ENCODE peak calls at places on chromosome 17, in nine cellular contexts. One of them, this sample, is unnamed.

GRCh38 chr17:80945736-80946135 is 45.9 kb upstream of the CHMP6 start:
- DNase-seq in neural progenitor cell: no peak
- DNase-seq in HEK293T: no peak
- DNase-seq in GOT3: no peak
- DNase-seq in EL: no peak
- DNase-seq in nephron progenitor cell: no peak
- DNase-seq in GM12892: no peak
- DNase-seq in memory B cell: no peak
- DNase-seq in thoracic aorta: no peak
- DNase-seq in this sample: no peak

GRCh38 chr17:39080416-39081179 is 70.8 kb downstream of the PLXDC1 start:
- DNase-seq in neural progenitor cell: peak
- DNase-seq in HEK293T: no peak
- DNase-seq in GOT3: no peak
- DNase-seq in EL: peak
- DNase-seq in nephron progenitor cell: no peak
- DNase-seq in GM12892: no peak
- DNase-seq in memory B cell: no peak
- DNase-seq in thoracic aorta: no peak
- DNase-seq in this sample: no peak

GRCh38 chr17:40350410-40351184 is 13.9 kb downstream of the GJD3 start:
- DNase-seq in neural progenitor cell: peak
- DNase-seq in HEK293T: no peak
- DNase-seq in GOT3: no peak
- DNase-seq in EL: no peak
- DNase-seq in nephron progenitor cell: peak
- DNase-seq in GM12892: no peak
- DNase-seq in memory B cell: no peak
- DNase-seq in thoracic aorta: no peak
- DNase-seq in this sample: no peak

GRCh38 chr17:42682400-42683384 is at the start of gene CNTNAP1:
- DNase-seq in neural progenitor cell: peak
- DNase-seq in HEK293T: peak
- DNase-seq in GOT3: no peak
- DNase-seq in EL: peak
- DNase-seq in nephron progenitor cell: peak
- DNase-seq in GM12892: peak
- DNase-seq in memory B cell: peak
- DNase-seq in thoracic aorta: no peak
- DNase-seq in this sample: no peak

GRCh38 chr17:53527473-53527872 is 295.3 kb upstream of the KIF2B start:
- DNase-seq in neural progenitor cell: no peak
- DNase-seq in HEK293T: no peak
- DNase-seq in GOT3: no peak
- DNase-seq in EL: no peak
- DNase-seq in nephron progenitor cell: no peak
- DNase-seq in GM12892: no peak
- DNase-seq in memory B cell: no peak
- DNase-seq in thoracic aorta: no peak
- DNase-seq in this sample: no peak

GRCh38 chr17:34369196-34369500 is 6.1 kb upstream of the CCL1 start:
- DNase-seq in neural progenitor cell: no peak
- DNase-seq in HEK293T: no peak
- DNase-seq in GOT3: no peak
- DNase-seq in EL: no peak
- DNase-seq in nephron progenitor cell: no peak
- DNase-seq in GM12892: no peak
- DNase-seq in memory B cell: no peak
- DNase-seq in thoracic aorta: no peak
- DNase-seq in this sample: no peak

GRCh38 chr17:62713096-62713870 is 85.8 kb downstream of the MRC2 start:
- DNase-seq in neural progenitor cell: peak
- DNase-seq in HEK293T: no peak
- DNase-seq in GOT3: no peak
- DNase-seq in EL: no peak
- DNase-seq in nephron progenitor cell: peak
- DNase-seq in GM12892: no peak
- DNase-seq in memory B cell: no peak
- DNase-seq in thoracic aorta: no peak
- DNase-seq in this sample: no peak

GRCh38 chr17:37674511-37674910 is 31.3 kb upstream of the DDX52 start:
- DNase-seq in neural progenitor cell: no peak
- DNase-seq in HEK293T: no peak
- DNase-seq in GOT3: no peak
- DNase-seq in EL: no peak
- DNase-seq in nephron progenitor cell: no peak
- DNase-seq in GM12892: no peak
- DNase-seq in memory B cell: no peak
- DNase-seq in thoracic aorta: no peak
- DNase-seq in this sample: no peak

GRCh38 chr17:15485045-15485444 is 17.6 kb upstream of the CDRT4 start:
- DNase-seq in neural progenitor cell: no peak
- DNase-seq in HEK293T: no peak
- DNase-seq in GOT3: no peak
- DNase-seq in EL: no peak
- DNase-seq in nephron progenitor cell: no peak
- DNase-seq in GM12892: no peak
- DNase-seq in memory B cell: no peak
- DNase-seq in thoracic aorta: no peak
- DNase-seq in this sample: no peak

GRCh38 chr17:44915321-44915726 is at the start of gene GFAP:
- DNase-seq in neural progenitor cell: no peak
- DNase-seq in HEK293T: no peak
- DNase-seq in GOT3: no peak
- DNase-seq in EL: no peak
- DNase-seq in nephron progenitor cell: no peak
- DNase-seq in GM12892: no peak
- DNase-seq in memory B cell: no peak
- DNase-seq in thoracic aorta: no peak
- DNase-seq in this sample: no peak

GRCh38 chr17:45313419-45313771 is 3.4 kb downstream of the MAP3K14 start:
- DNase-seq in neural progenitor cell: no peak
- DNase-seq in HEK293T: no peak
- DNase-seq in GOT3: no peak
- DNase-seq in EL: no peak
- DNase-seq in nephron progenitor cell: no peak
- DNase-seq in GM12892: no peak
- DNase-seq in memory B cell: no peak
- DNase-seq in thoracic aorta: no peak
- DNase-seq in this sample: no peak

GRCh38 chr17:68711858-68712257 is 110.7 kb upstream of the FAM20A start:
- DNase-seq in neural progenitor cell: no peak
- DNase-seq in HEK293T: no peak
- DNase-seq in GOT3: no peak
- DNase-seq in EL: peak
- DNase-seq in nephron progenitor cell: no peak
- DNase-seq in GM12892: no peak
- DNase-seq in memory B cell: no peak
- DNase-seq in thoracic aorta: no peak
- DNase-seq in this sample: no peak